ENCODE peak calls at places on chromosomes 3 and 15, in seven cellular contexts. C is tibial artery, W is M059J, Q is heart left ventricle, N is left ventricle myocardium superior, F is RPMI8226, Z is frontal cortex. X is an unnamed sample.

GRCh38 chr3:13533823-13534435 is 15.0 kb upstream of the FBLN2 start:
- DNase-seq in C (peak), W (no peak), Q (no peak), N (peak), F (no peak), Z (no peak), X (no peak)

GRCh38 chr3:52216585-52217408 is 8.6 kb downstream of the TLR9 start:
- DNase-seq in C (no peak), W (peak), Q (peak), N (peak), F (peak), Z (no peak), X (peak)

GRCh38 chr3:126152931-126153694 is 27.3 kb downstream of the ALDH1L1 start:
- DNase-seq in C (no peak), W (no peak), Q (no peak), N (no peak), F (no peak), Z (no peak), X (no peak)

GRCh38 chr15:70172561-70172960 is 74.8 kb upstream of the TLE3 start:
- DNase-seq in C (no peak), W (no peak), Q (no peak), N (no peak), F (no peak), Z (no peak), X (no peak)

GRCh38 chr3:17942856-17943255 is 200.4 kb upstream of the TBC1D5 start:
- DNase-seq in C (no peak), W (peak), Q (no peak), N (no peak), F (no peak), Z (no peak), X (peak)

GRCh38 chr3:81726132-81726531 is 35.3 kb downstream of the GBE1 start:
- DNase-seq in C (no peak), W (peak), Q (no peak), N (no peak), F (no peak), Z (no peak), X (peak)

GRCh38 chr3:162142511-162142910 is 645.9 kb downstream of the OTOL1 start:
- DNase-seq in C (no peak), W (peak), Q (no peak), N (no peak), F (no peak), Z (no peak), X (peak)

GRCh38 chr15:90364251-90364650 is 12.2 kb downstream of the ZNF774 start:
- DNase-seq in C (no peak), W (peak), Q (no peak), N (no peak), F (no peak), Z (no peak), X (peak)

GRCh38 chr3:38438421-38438820 is 15.3 kb upstream of the ACVR2B start:
- DNase-seq in C (no peak), W (peak), Q (no peak), N (no peak), F (peak), Z (no peak), X (peak)

GRCh38 chr3:142568393-142569017 is 10.0 kb downstream of the ATR start:
- DNase-seq in C (no peak), W (no peak), Q (no peak), N (no peak), F (no peak), Z (no peak), X (no peak)

GRCh38 chr3:140931016-140931454 is 10.6 kb upstream of the SLC25A36 start:
- DNase-seq in C (no peak), W (no peak), Q (no peak), N (no peak), F (no peak), Z (no peak), X (peak)

GRCh38 chr15:66760968-66761722 is 59.1 kb downstream of the SMAD6 start:
- DNase-seq in C (peak), W (peak), Q (no peak), N (no peak), F (no peak), Z (no peak), X (no peak)

GRCh38 chr3:55538158-55538557 is 51.1 kb upstream of the WNT5A start:
- DNase-seq in C (no peak), W (no peak), Q (no peak), N (no peak), F (no peak), Z (no peak), X (no peak)

GRCh38 chr3:76097588-76097975 is 312.2 kb upstream of the ZNF717 start:
- DNase-seq in C (no peak), W (no peak), Q (no peak), N (no peak), F (no peak), Z (no peak), X (peak)

GRCh38 chr3:42658091-42658770 is 4.7 kb downstream of the ZBTB47 start:
- DNase-seq in C (peak), W (no peak), Q (no peak), N (peak), F (no peak), Z (peak), X (no peak)

GRCh38 chr3:24396338-24396737 is 98.3 kb downstream of the THRB start:
- DNase-seq in C (no peak), W (no peak), Q (no peak), N (no peak), F (peak), Z (no peak), X (no peak)

GRCh38 chr3:172562881-172563835 is 39.9 kb upstream of the TNFSF10 start:
- DNase-seq in C (no peak), W (peak), Q (peak), N (no peak), F (no peak), Z (no peak), X (peak)

GRCh38 chr3:41574900-41575299 is 375.6 kb downstream of the CTNNB1 start:
- DNase-seq in C (no peak), W (no peak), Q (no peak), N (no peak), F (no peak), Z (no peak), X (no peak)

GRCh38 chr3:109081746-109082510 is 36.0 kb downstream of the MORC1 start:
- DNase-seq in C (no peak), W (peak), Q (no peak), N (no peak), F (peak), Z (no peak), X (peak)

GRCh38 chr15:57865294-57865693 is 158.8 kb downstream of the POLR2M start:
- DNase-seq in C (no peak), W (no peak), Q (no peak), N (no peak), F (peak), Z (no peak), X (peak)

GRCh38 chr3:24088782-24089181 is 143.7 kb downstream of the NR1D2 start:
- DNase-seq in C (no peak), W (peak), Q (no peak), N (no peak), F (no peak), Z (no peak), X (peak)